ENCODE peak calls at places on chromosomes 12 and 14, in four cellular contexts. One of them, this sample, is unnamed.
A peak's percentile ranks its signal among the peaks of the same experiment; 100 is the strongest.

GRCh38 chr12:57208946-57209282 is 7.7 kb upstream of the NXPH4 start:
- DNase-seq in mucosa of descending colon: no peak
- DNase-seq in coronary artery: no peak
- DNase-seq in thoracic aorta: no peak
- DNase-seq in this sample: no peak

GRCh38 chr12:124642105-124642504 is 74.7 kb upstream of the NCOR2 start:
- DNase-seq in thoracic aorta: no peak
- DNase-seq in coronary artery: no peak
- DNase-seq in mucosa of descending colon: no peak
- DNase-seq in this sample: no peak

GRCh38 chr14:76976623-76977005 is 51.9 kb downstream of the IRF2BPL start:
- DNase-seq in coronary artery: no peak
- DNase-seq in mucosa of descending colon: no peak
- DNase-seq in thoracic aorta: no peak
- DNase-seq in this sample: no peak

GRCh38 chr14:67241416-67242362 is at the start of gene PALS1:
- DNase-seq in coronary artery: no peak
- DNase-seq in thoracic aorta: no peak
- DNase-seq in mucosa of descending colon: no peak
- DNase-seq in this sample: peak; percentile 6

GRCh38 chr12:25755681-25756260 is 202.7 kb upstream of the LMNTD1 start:
- DNase-seq in coronary artery: no peak
- DNase-seq in thoracic aorta: no peak
- DNase-seq in mucosa of descending colon: no peak
- DNase-seq in this sample: no peak

GRCh38 chr14:97298331-97298730 is 501.1 kb downstream of the VRK1 start:
- DNase-seq in mucosa of descending colon: no peak
- DNase-seq in thoracic aorta: no peak
- DNase-seq in coronary artery: no peak
- DNase-seq in this sample: no peak

GRCh38 chr12:131082795-131083194 is 129.1 kb downstream of the ADGRD1 start:
- DNase-seq in mucosa of descending colon: no peak
- DNase-seq in thoracic aorta: no peak
- DNase-seq in coronary artery: peak; percentile 41
- DNase-seq in this sample: no peak

GRCh38 chr14:73723799-73724621 is 9.8 kb upstream of the PNMA1 start:
- DNase-seq in coronary artery: peak; percentile 95
- DNase-seq in thoracic aorta: peak; percentile 73
- DNase-seq in mucosa of descending colon: no peak
- DNase-seq in this sample: peak; percentile 93

GRCh38 chr12:47881826-47882427 is 22.9 kb downstream of the VDR start:
- DNase-seq in mucosa of descending colon: no peak
- DNase-seq in thoracic aorta: no peak
- DNase-seq in coronary artery: no peak
- DNase-seq in this sample: no peak

GRCh38 chr12:45415393-45415817 is 199.5 kb downstream of the ANO6 start:
- DNase-seq in thoracic aorta: peak; percentile 73
- DNase-seq in mucosa of descending colon: no peak
- DNase-seq in coronary artery: peak; percentile 78
- DNase-seq in this sample: peak; percentile 94

GRCh38 chr14:36313898-36314297 is 6.5 kb downstream of the MBIP start:
- DNase-seq in coronary artery: no peak
- DNase-seq in mucosa of descending colon: no peak
- DNase-seq in thoracic aorta: no peak
- DNase-seq in this sample: no peak

GRCh38 chr14:36315159-36315853 is 5.1 kb downstream of the MBIP start:
- DNase-seq in mucosa of descending colon: no peak
- DNase-seq in thoracic aorta: no peak
- DNase-seq in coronary artery: no peak
- DNase-seq in this sample: no peak

GRCh38 chr14:36313206-36313605 is 7.2 kb downstream of the MBIP start:
- DNase-seq in thoracic aorta: no peak
- DNase-seq in mucosa of descending colon: no peak
- DNase-seq in coronary artery: no peak
- DNase-seq in this sample: no peak

GRCh38 chr14:36317650-36318049 is 2.8 kb downstream of the MBIP start:
- DNase-seq in mucosa of descending colon: no peak
- DNase-seq in thoracic aorta: no peak
- DNase-seq in coronary artery: no peak
- DNase-seq in this sample: no peak

DNA sequence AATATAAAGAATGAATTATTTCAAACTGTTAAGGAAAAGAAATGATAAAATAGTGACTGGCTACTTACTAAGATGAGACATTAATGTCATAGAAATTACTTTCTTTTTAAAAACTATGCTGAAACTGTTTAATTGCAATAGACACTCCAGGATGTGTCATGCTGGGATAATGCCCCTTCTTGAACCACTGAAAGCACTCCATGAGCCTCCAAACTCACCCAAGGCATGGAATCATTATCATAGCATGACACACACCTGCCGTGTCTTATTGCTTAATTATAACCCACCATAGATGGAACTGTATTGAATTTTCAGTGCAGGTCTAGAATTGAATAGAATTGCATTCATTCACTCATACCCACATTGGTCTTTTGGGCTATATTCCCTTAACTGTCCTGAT is 4.3 kb downstream of the MBIP start:
- DNase-seq in thoracic aorta: no peak
- DNase-seq in coronary artery: no peak
- DNase-seq in mucosa of descending colon: no peak
- DNase-seq in this sample: no peak
- H3K4me3 ChIP-seq in thoracic aorta: no peak overlapping the region
- H3K4me3 ChIP-seq in coronary artery: no peak overlapping the region
- H3K4me3 ChIP-seq in mucosa of descending colon: no peak overlapping the region
- H3K4me3 ChIP-seq in this sample: no peak overlapping the region

GRCh38 chr14:91153360-91153759 is 39.5 kb downstream of the DGLUCY start:
- DNase-seq in mucosa of descending colon: peak; percentile 64
- DNase-seq in thoracic aorta: no peak
- DNase-seq in coronary artery: no peak
- DNase-seq in this sample: no peak

GRCh38 chr14:91158091-91158790 is 44.4 kb downstream of the DGLUCY start:
- DNase-seq in coronary artery: no peak
- DNase-seq in mucosa of descending colon: peak; percentile 40
- DNase-seq in thoracic aorta: no peak
- DNase-seq in this sample: peak; percentile 98

GRCh38 chr14:91154851-91155625 is 41.2 kb downstream of the DGLUCY start:
- DNase-seq in coronary artery: no peak
- DNase-seq in thoracic aorta: no peak
- DNase-seq in mucosa of descending colon: peak; percentile 76
- DNase-seq in this sample: peak; percentile 62

GRCh38 chr14:91152499-91152898 is 38.6 kb downstream of the DGLUCY start:
- DNase-seq in coronary artery: no peak
- DNase-seq in mucosa of descending colon: no peak
- DNase-seq in thoracic aorta: no peak
- DNase-seq in this sample: no peak

GRCh38 chr14:91155626-91156089 is 41.8 kb downstream of the DGLUCY start:
- DNase-seq in mucosa of descending colon: peak; percentile 47
- DNase-seq in thoracic aorta: no peak
- DNase-seq in coronary artery: no peak
- DNase-seq in this sample: no peak
- TF ChIP-seq CTCF in mucosa of descending colon: no peak
- TF ChIP-seq CTCF in thoracic aorta: no peak
- TF ChIP-seq CTCF in coronary artery: no peak
- TF ChIP-seq CTCF in this sample: no peak

GRCh38 chr12:110546339-110546738 is 36.8 kb downstream of the PPTC7 start:
- DNase-seq in thoracic aorta: no peak
- DNase-seq in coronary artery: no peak
- DNase-seq in mucosa of descending colon: no peak
- DNase-seq in this sample: peak; percentile 24

GRCh38 chr12:110550981-110551380 is 32.1 kb downstream of the PPTC7 start:
- DNase-seq in thoracic aorta: no peak
- DNase-seq in mucosa of descending colon: no peak
- DNase-seq in coronary artery: no peak
- DNase-seq in this sample: no peak

GRCh38 chr12:110549716-110550115 is 33.4 kb downstream of the PPTC7 start:
- DNase-seq in coronary artery: no peak
- DNase-seq in thoracic aorta: no peak
- DNase-seq in mucosa of descending colon: no peak
- DNase-seq in this sample: no peak

GRCh38 chr12:110547090-110547489 is 36.0 kb downstream of the PPTC7 start:
- DNase-seq in coronary artery: no peak
- DNase-seq in thoracic aorta: no peak
- DNase-seq in mucosa of descending colon: no peak
- DNase-seq in this sample: no peak

GRCh38 chr12:110548678-110549077 is 34.4 kb downstream of the PPTC7 start:
- DNase-seq in coronary artery: peak; percentile 31
- DNase-seq in thoracic aorta: no peak
- DNase-seq in mucosa of descending colon: no peak
- DNase-seq in this sample: peak; percentile 32
- H3K4me3 ChIP-seq in coronary artery: no peak overlapping the region
- H3K4me3 ChIP-seq in thoracic aorta: no peak overlapping the region
- H3K4me3 ChIP-seq in mucosa of descending colon: no peak overlapping the region
- H3K4me3 ChIP-seq in this sample: no peak overlapping the region

DNA sequence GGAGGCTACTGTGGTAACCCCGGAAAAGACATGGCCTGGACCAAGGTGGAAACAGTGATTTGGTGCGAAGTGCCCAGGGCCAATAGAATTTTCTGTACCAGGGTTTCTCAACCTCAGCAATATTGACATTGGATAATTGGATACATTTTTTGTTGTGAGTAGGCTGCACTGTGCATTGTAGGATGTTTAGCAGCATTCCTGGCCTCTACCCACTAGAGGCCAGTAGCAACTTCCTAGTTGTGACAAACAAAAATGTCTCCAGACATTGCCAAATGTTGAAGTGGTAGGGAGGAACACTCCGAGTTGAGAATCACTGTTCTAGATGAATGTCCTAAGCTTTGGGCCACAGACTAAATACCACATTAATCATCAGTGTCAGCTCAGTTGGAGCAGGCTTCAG is 6.2 kb upstream of the CGRRF1 start:
- DNase-seq in mucosa of descending colon: no peak
- DNase-seq in thoracic aorta: no peak
- DNase-seq in coronary artery: no peak
- DNase-seq in this sample: no peak
- TF ChIP-seq CTCF in mucosa of descending colon: no peak
- TF ChIP-seq CTCF in thoracic aorta: no peak
- TF ChIP-seq CTCF in coronary artery: no peak
- TF ChIP-seq CTCF in this sample: no peak

GRCh38 chr12:128857173-128857770 is 4.0 kb downstream of the GLT1D1 start:
- DNase-seq in mucosa of descending colon: no peak
- DNase-seq in coronary artery: no peak
- DNase-seq in thoracic aorta: no peak
- DNase-seq in this sample: no peak
- H3K4me3 ChIP-seq in mucosa of descending colon: no peak overlapping the region
- H3K4me3 ChIP-seq in coronary artery: no peak overlapping the region
- H3K4me3 ChIP-seq in thoracic aorta: no peak overlapping the region
- H3K4me3 ChIP-seq in this sample: no peak overlapping the region

GRCh38 chr12:69682136-69682755 is 16.9 kb downstream of the BEST3 start:
- DNase-seq in mucosa of descending colon: no peak
- DNase-seq in coronary artery: no peak
- DNase-seq in thoracic aorta: no peak
- DNase-seq in this sample: no peak
- TF ChIP-seq CTCF in mucosa of descending colon: no peak
- TF ChIP-seq CTCF in coronary artery: no peak
- TF ChIP-seq CTCF in thoracic aorta: no peak
- TF ChIP-seq CTCF in this sample: no peak

GRCh38 chr12:104280111-104280510 is 23.4 kb upstream of the EID3 start:
- DNase-seq in coronary artery: no peak
- DNase-seq in mucosa of descending colon: no peak
- DNase-seq in thoracic aorta: no peak
- DNase-seq in this sample: no peak
- H3K4me3 ChIP-seq in coronary artery: no peak overlapping the region
- H3K4me3 ChIP-seq in mucosa of descending colon: no peak overlapping the region
- H3K4me3 ChIP-seq in thoracic aorta: no peak overlapping the region
- H3K4me3 ChIP-seq in this sample: no peak overlapping the region

GRCh38 chr12:121232977-121233627 is 23.2 kb downstream of the P2RX4 start:
- DNase-seq in mucosa of descending colon: peak; percentile 26
- DNase-seq in coronary artery: no peak
- DNase-seq in thoracic aorta: no peak
- DNase-seq in this sample: no peak
- TF ChIP-seq CTCF in mucosa of descending colon: no peak
- TF ChIP-seq CTCF in coronary artery: no peak
- TF ChIP-seq CTCF in thoracic aorta: no peak
- TF ChIP-seq CTCF in this sample: no peak

GRCh38 chr12:43760396-43760795 is 1.6 kb downstream of the IRAK4 start:
- DNase-seq in mucosa of descending colon: no peak
- DNase-seq in coronary artery: no peak
- DNase-seq in thoracic aorta: no peak
- DNase-seq in this sample: no peak
- H3K4me3 ChIP-seq in mucosa of descending colon: no peak overlapping the region
- H3K4me3 ChIP-seq in coronary artery: peak overlapping the region; percentile 81
- H3K4me3 ChIP-seq in thoracic aorta: peak overlapping the region; percentile 89
- H3K4me3 ChIP-seq in this sample: no peak overlapping the region